ENCODE peak calls at places on chromosomes 5 and 9, in ten cellular contexts. M is OCI-LY7; S is activated CD8-positive, alpha-beta memory T cell treated with anti-CD3 and anti-CD28 coated beads for 24 hours; W is ureter; Y is NCI-H82; E is heart left ventricle; Q is gastrocnemius medialis; R is NCI-H460; D is aorta; K is SIG-M5. O is an unnamed sample.

GRCh38 chr5:61245486-61245885 is 83.2 kb upstream of the SMIM15 start:
- DNase-seq in M (no peak), S (no peak), W (no peak), Y (no peak), E (no peak), Q (no peak), R (no peak), D (no peak), K (no peak), O (no peak)

GRCh38 chr5:167940911-167941310 is 350.5 kb upstream of the WWC1 start:
- DNase-seq in M (no peak), S (no peak), W (no peak), Y (peak), E (no peak), Q (no peak), R (no peak), D (no peak), K (no peak), O (no peak)

GRCh38 chr5:163505049-163505474 is 357 bp upstream of the MAT2B start:
- DNase-seq in M (no peak), S (no peak), W (no peak), Y (no peak), E (no peak), Q (no peak), R (no peak), D (no peak), K (no peak), O (peak)

GRCh38 chr9:14021871-14022525 is 291.9 kb downstream of the NFIB start:
- DNase-seq in M (no peak), S (no peak), W (no peak), Y (no peak), E (no peak), Q (no peak), R (no peak), D (no peak), K (no peak), O (no peak)

GRCh38 chr9:127241354-127241753 is 23.2 kb upstream of the GARNL3 start:
- DNase-seq in M (no peak), S (no peak), W (no peak), Y (peak), E (no peak), Q (no peak), R (no peak), D (no peak), K (no peak), O (no peak)

GRCh38 chr5:59188415-59189225 is 605.7 kb downstream of the RAB3C start:
- DNase-seq in M (peak), S (peak), W (peak), Y (peak), E (peak), Q (peak), R (peak), D (peak), K (peak), O (peak)

GRCh38 chr5:169641253-169641652 is 4.2 kb downstream of the DOCK2 start:
- DNase-seq in M (no peak), S (no peak), W (no peak), Y (no peak), E (no peak), Q (no peak), R (no peak), D (no peak), K (no peak), O (no peak)

GRCh38 chr9:28004900-28005299 is 431.6 kb upstream of the C9orf72 start:
- DNase-seq in M (no peak), S (no peak), W (no peak), Y (no peak), E (no peak), Q (no peak), R (no peak), D (no peak), K (no peak), O (no peak)

GRCh38 chr9:135926402-135927194 is 19.3 kb upstream of the CAMSAP1 start:
- DNase-seq in M (no peak), S (peak), W (peak), Y (no peak), E (peak), Q (peak), R (peak), D (peak), K (no peak), O (peak)

GRCh38 chr5:156182174-156182967 is 144.6 kb upstream of the SGCD start:
- DNase-seq in M (no peak), S (no peak), W (no peak), Y (peak), E (no peak), Q (no peak), R (no peak), D (no peak), K (no peak), O (no peak)

GRCh38 chr5:115657883-115658233 is 32.0 kb upstream of the TMED7 start:
- DNase-seq in M (no peak), S (no peak), W (no peak), Y (no peak), E (no peak), Q (no peak), R (no peak), D (no peak), K (no peak), O (no peak)

GRCh38 chr9:110066929-110067716 is 140.8 kb downstream of the C9orf152 start:
- DNase-seq in M (no peak), S (no peak), W (no peak), Y (no peak), E (no peak), Q (no peak), R (no peak), D (no peak), K (no peak), O (peak)

GRCh38 chr5:53934126-53934856 is 373.9 kb downstream of the NDUFS4 start:
- DNase-seq in M (no peak), S (no peak), W (no peak), Y (no peak), E (no peak), Q (no peak), R (no peak), D (no peak), K (no peak), O (no peak)

GRCh38 chr9:111937781-111938426 is 41.3 kb downstream of the UGCG start:
- DNase-seq in M (no peak), S (peak), W (no peak), Y (no peak), E (peak), Q (no peak), R (no peak), D (peak), K (no peak), O (peak)

GRCh38 chr5:17401509-17402290 is 96.3 kb upstream of the TAF11L2 start:
- DNase-seq in M (no peak), S (no peak), W (no peak), Y (peak), E (no peak), Q (no peak), R (no peak), D (no peak), K (no peak), O (no peak)

GRCh38 chr5:176985516-176985915 is 21.1 kb downstream of the UIMC1 start:
- DNase-seq in M (peak), S (no peak), W (no peak), Y (no peak), E (no peak), Q (no peak), R (no peak), D (no peak), K (no peak), O (no peak)

GRCh38 chr9:133048595-133048994 is 13.2 kb upstream of the CEL start:
- DNase-seq in M (peak), S (no peak), W (no peak), Y (no peak), E (no peak), Q (no peak), R (peak), D (no peak), K (no peak), O (no peak)

GRCh38 chr9:114930063-114930812 is at the start of gene TNFSF8:
- DNase-seq in M (peak), S (peak), W (no peak), Y (no peak), E (no peak), Q (no peak), R (no peak), D (no peak), K (no peak), O (peak)

GRCh38 chr9:1049641-1050040 is 516 bp upstream of the DMRT2 start:
- DNase-seq in M (peak), S (no peak), W (no peak), Y (no peak), E (no peak), Q (no peak), R (no peak), D (no peak), K (no peak), O (no peak)

GRCh38 chr9:91896513-91897121 is 53.4 kb downstream of the ROR2 start:
- DNase-seq in M (no peak), S (no peak), W (peak), Y (peak), E (peak), Q (no peak), R (no peak), D (no peak), K (no peak), O (peak)

GRCh38 chr5:102617187-102617856 is 118.5 kb upstream of the SLCO6A1 start:
- DNase-seq in M (no peak), S (no peak), W (no peak), Y (peak), E (no peak), Q (no peak), R (no peak), D (no peak), K (no peak), O (no peak)

GRCh38 chr5:113218200-113218599 is 216.6 kb downstream of the TSSK1B start:
- DNase-seq in M (no peak), S (no peak), W (no peak), Y (peak), E (peak), Q (no peak), R (no peak), D (no peak), K (no peak), O (peak)

GRCh38 chr9:108467653-108468324 is 388.0 kb downstream of the ACTL7B start:
- DNase-seq in M (no peak), S (no peak), W (no peak), Y (no peak), E (no peak), Q (no peak), R (no peak), D (no peak), K (no peak), O (no peak)

GRCh38 chr5:32760091-32760509 is 49.0 kb downstream of the NPR3 start:
- DNase-seq in M (no peak), S (no peak), W (no peak), Y (no peak), E (no peak), Q (no peak), R (peak), D (no peak), K (no peak), O (no peak)

O was measured in heart right ventricle.